ENCODE peak calls at places on chromosomes 6 and 20, in four cellular contexts. S, T, A and R are unnamed samples.
A peak's percentile ranks its signal among the peaks of the same experiment; 100 is the strongest.

GRCh38 chr6:110476046-110476849 is at the start of gene SLC22A16:
- DNase-seq in A (no peak), T (no peak), S (peak; percentile 44), R (no peak)

GRCh38 chr6:157552171-157552747 is 171.3 kb downstream of the ZDHHC14 start:
- DNase-seq in A (no peak), S (peak; percentile 92), T (no peak), R (peak; percentile 11)

GRCh38 chr6:27280540-27281000 is 31.5 kb downstream of the POM121L2 start:
- DNase-seq in S (peak; percentile 65), T (no peak), A (no peak), R (no peak)

GRCh38 chr6:170307080-170307545 is 555 bp downstream of the FAM120B start:
- DNase-seq in T (no peak), S (no peak), A (peak; percentile 24), R (no peak)

GRCh38 chr6:56528412-56528841 is 114.3 kb downstream of the DST start:
- DNase-seq in A (peak; percentile 48), T (no peak), S (no peak), R (no peak)

GRCh38 chr6:107956586-107957164 is 1.3 kb downstream of the SEC63 start:
- DNase-seq in S (no peak), T (no peak), A (no peak), R (no peak)

GRCh38 chr6:26175428-26176181 is 88.4 kb downstream of the HFE start:
- DNase-seq in A (peak; percentile 85), S (peak; percentile 44), T (no peak), R (no peak)

GRCh38 chr20:19015890-19016465 is 196.5 kb upstream of the SLC24A3 start:
- DNase-seq in S (no peak), A (no peak), T (no peak), R (no peak)

GRCh38 chr20:848218-848617 is 14.7 kb downstream of the FAM110A start:
- DNase-seq in T (no peak), S (no peak), A (no peak), R (no peak)

GRCh38 chr20:13058666-13059389 is 50.1 kb downstream of the SPTLC3 start:
- DNase-seq in S (no peak), A (no peak), T (no peak), R (no peak)

GRCh38 chr20:10129749-10130148 is 88.9 kb upstream of the SNAP25 start:
- DNase-seq in T (no peak), A (no peak), S (no peak), R (no peak)

GRCh38 chr6:109349419-109349987 is 32.8 kb downstream of the CD164 start:
- DNase-seq in T (no peak), A (peak; percentile 55), S (no peak), R (peak; percentile 21)

GRCh38 chr6:105443941-105444340 is 41.1 kb upstream of the PREP start:
- DNase-seq in S (no peak), T (no peak), A (no peak), R (no peak)

GRCh38 chr6:12233693-12234551 is 56.2 kb upstream of the EDN1 start:
- DNase-seq in A (peak; percentile 86), S (peak; percentile 26), T (no peak), R (peak; percentile 84)

GRCh38 chr20:19934792-19935491 is 82.2 kb upstream of the NAA20 start:
- DNase-seq in T (peak; percentile 76), S (no peak), A (peak; percentile 94), R (peak; percentile 62)

GRCh38 chr20:16714765-16715164 is 15.1 kb upstream of the SNRPB2 start:
- DNase-seq in T (no peak), A (no peak), S (no peak), R (no peak)

GRCh38 chr6:162032620-162033019 is 694.9 kb downstream of the PRKN start:
- DNase-seq in S (no peak), A (no peak), T (no peak), R (no peak)

GRCh38 chr6:74091133-74091793 is 395.3 kb downstream of the CD109 start:
- DNase-seq in A (peak; percentile 57), T (no peak), S (peak; percentile 1), R (no peak)

GRCh38 chr6:8085053-8085511 is 17.3 kb downstream of the EEF1E1 start:
- DNase-seq in A (peak; percentile 91), S (no peak), T (no peak), R (peak; percentile 81)

GRCh38 chr6:149389509-149390297 is 10.4 kb upstream of the SUMO4 start:
- DNase-seq in T (no peak), A (no peak), S (no peak), R (no peak)

GRCh38 chr6:111631930-111632460 is 26.3 kb upstream of the TRAF3IP2 start:
- DNase-seq in A (no peak), S (peak; percentile 82), T (no peak), R (no peak)

GRCh38 chr6:155077784-155078183 is 82.7 kb downstream of the TIAM2 start:
- DNase-seq in T (no peak), S (no peak), A (no peak), R (no peak)

GRCh38 chr6:97067045-97067444 is 142.5 kb downstream of the KLHL32 start:
- DNase-seq in T (no peak), S (no peak), A (no peak), R (no peak)

GRCh38 chr20:1830240-1830639 is 65.0 kb upstream of the SIRPA start:
- DNase-seq in T (no peak), A (no peak), S (peak; percentile 58), R (peak; percentile 83)

GRCh38 chr6:127266892-127267741 is 453 bp downstream of the RNF146 start:
- DNase-seq in A (peak; percentile 79), S (peak; percentile 76), T (peak; percentile 52), R (no peak)

GRCh38 chr6:14458669-14459266 is 341.2 kb downstream of the CD83 start:
- DNase-seq in S (no peak), A (no peak), T (no peak), R (no peak)

GRCh38 chr20:57384486-57384885 is 6.7 kb upstream of the RBM38 start:
- DNase-seq in S (no peak), A (no peak), T (no peak), R (no peak)

GRCh38 chr6:170374571-170375444 is 68.2 kb downstream of the FAM120B start:
- DNase-seq in A (no peak), T (no peak), S (peak; percentile 36), R (no peak)

GRCh38 chr20:21033817-21034216 is 72.3 kb downstream of the LINC00237 start:
- DNase-seq in S (peak; percentile 71), T (no peak), A (no peak), R (no peak)

GRCh38 chr20:25584905-25585704 is at the start of gene NINL:
- DNase-seq in S (peak; percentile 82), T (no peak), A (peak; percentile 67), R (peak; percentile 80)

GRCh38 chr6:114344216-114344970 is 1.6 kb upstream of the HS3ST5 start:
- DNase-seq in T (no peak), S (no peak), A (peak; percentile 6), R (no peak)